ENCODE peak calls at places on chromosomes 16 and 17, in five cellular contexts. O, L, G, I and C are unnamed samples.

GRCh38 chr17:71234349-71234748 is 886.5 kb upstream of the SOX9 start:
- DNase-seq in O (no peak), L (no peak), G (no peak), I (no peak), C (no peak)

GRCh38 chr16:4298761-4299522 is 16.9 kb upstream of the GLIS2 start:
- DNase-seq in O (peak), L (peak), G (peak), I (peak), C (peak)

GRCh38 chr17:19335951-19336631 is 26.4 kb downstream of the B9D1 start:
- DNase-seq in O (no peak), L (no peak), G (no peak), I (no peak), C (no peak)

GRCh38 chr17:8320990-8321389 is 10.9 kb downstream of the ARHGEF15 start:
- DNase-seq in O (no peak), L (no peak), G (no peak), I (peak), C (no peak)

GRCh38 chr17:18224053-18224427 is 1.4 kb upstream of the LLGL1 start:
- DNase-seq in O (peak), L (no peak), G (no peak), I (no peak), C (no peak)

GRCh38 chr17:77475012-77475976 is 334.5 kb downstream of the SEC14L1 start:
- DNase-seq in O (peak), L (peak), G (peak), I (no peak), C (no peak)

GRCh38 chr17:65027305-65027704 is 29.2 kb downstream of the GNA13 start:
- DNase-seq in O (peak), L (peak), G (peak), I (peak), C (no peak)

GRCh38 chr17:50749243-50749642 is 18.1 kb downstream of the ANKRD40CL start:
- DNase-seq in O (no peak), L (no peak), G (no peak), I (no peak), C (no peak)

GRCh38 chr16:80806957-80807356 is 2.6 kb upstream of the CDYL2 start:
- DNase-seq in O (peak), L (peak), G (peak), I (no peak), C (no peak)

GRCh38 chr17:5759501-5759925 is 175.2 kb upstream of the NLRP1 start:
- DNase-seq in O (no peak), L (no peak), G (peak), I (no peak), C (no peak)

GRCh38 chr16:56964243-56965148 is 2.7 kb downstream of the CETP start:
- DNase-seq in O (peak), L (peak), G (peak), I (peak), C (peak)

GRCh38 chr17:63707151-63707550 is 7.2 kb upstream of the LIMD2 start:
- DNase-seq in O (no peak), L (no peak), G (no peak), I (no peak), C (no peak)

GRCh38 chr16:88804552-88805339 is 1.2 kb downstream of the CDT1 start:
- DNase-seq in O (peak), L (no peak), G (no peak), I (no peak), C (no peak)

GRCh38 chr16:4693956-4694663 is 748 bp downstream of the NUDT16L1 start:
- DNase-seq in O (peak), L (peak), G (peak), I (peak), C (peak)

GRCh38 chr17:68450391-68450790 is 6.9 kb downstream of the WIPI1 start:
- DNase-seq in O (no peak), L (no peak), G (no peak), I (no peak), C (no peak)

GRCh38 chr17:55317284-55317683 is 52.5 kb downstream of the HLF start:
- DNase-seq in O (no peak), L (no peak), G (no peak), I (no peak), C (no peak)

GRCh38 chr16:1781758-1782407 is 488 bp downstream of the SPSB3 start:
- DNase-seq in O (peak), L (peak), G (peak), I (peak), C (no peak)

GRCh38 chr17:63082273-63082861 is 116.3 kb downstream of the TANC2 start:
- DNase-seq in O (peak), L (peak), G (peak), I (no peak), C (no peak)

GRCh38 chr17:35609831-35610230 is 22.7 kb downstream of the AP2B1 start:
- DNase-seq in O (no peak), L (no peak), G (no peak), I (no peak), C (no peak)

GRCh38 chr17:65278050-65278819 is 141.1 kb downstream of the RGS9 start:
- DNase-seq in O (peak), L (peak), G (peak), I (peak), C (peak)

GRCh38 chr17:16944334-16945140 is 27.4 kb downstream of the TNFRSF13B start:
- DNase-seq in O (no peak), L (no peak), G (no peak), I (no peak), C (no peak)

GRCh38 chr17:58219789-58220183 is 731 bp upstream of the MKS1 start:
- DNase-seq in O (peak), L (peak), G (no peak), I (no peak), C (no peak)

GRCh38 chr17:988561-988960 is 8.4 kb upstream of the TIMM22 start:
- DNase-seq in O (no peak), L (no peak), G (no peak), I (no peak), C (no peak)

GRCh38 chr17:79803997-79804855 is 7.3 kb upstream of the CBX8 start:
- DNase-seq in O (no peak), L (peak), G (no peak), I (no peak), C (no peak)

GRCh38 chr17:76452646-76453430 is at the start of gene UBE2O:
- DNase-seq in O (peak), L (peak), G (peak), I (peak), C (peak)

GRCh38 chr17:50035421-50035879 is 20.5 kb upstream of the ITGA3 start:
- DNase-seq in O (no peak), L (no peak), G (no peak), I (no peak), C (no peak)

GRCh38 chr17:49618112-49618611 is 42.5 kb downstream of the NXPH3 start:
- DNase-seq in O (peak), L (peak), G (no peak), I (no peak), C (no peak)

GRCh38 chr16:69376393-69377059 is 9.3 kb downstream of the TERF2 start:
- DNase-seq in O (no peak), L (no peak), G (no peak), I (no peak), C (no peak)

GRCh38 chr16:57245472-57246113 is 534 bp downstream of the ARL2BP start:
- DNase-seq in O (peak), L (no peak), G (no peak), I (no peak), C (no peak)

GRCh38 chr17:7440823-7441174 is 1.5 kb downstream of the FGF11 start:
- DNase-seq in O (peak), L (peak), G (peak), I (peak), C (no peak)